ENCODE peak calls at places on chromosomes 16 and 17, in four cellular contexts. U, P, G and S are unnamed samples.

GRCh38 chr16:13435873-13436474 is 484.0 kb upstream of the ERCC4 start:
- DNase-seq in P (no peak), G (no peak), U (no peak), S (no peak)

GRCh38 chr17:32504166-32504990 is 17.6 kb downstream of the CDK5R1 start:
- DNase-seq in G (no peak), P (no peak), U (no peak), S (peak; percentile 66)

GRCh38 chr17:63705657-63706056 is 5.7 kb upstream of the LIMD2 start:
- DNase-seq in P (no peak), U (no peak), G (no peak), S (no peak)

GRCh38 chr17:67376892-67377726 is at the start of gene PITPNC1:
- DNase-seq in G (peak; percentile 65), U (peak; percentile 78), P (peak; percentile 83), S (peak; percentile 77)

GRCh38 chr16:85303354-85303883 is 191.1 kb upstream of the CIBAR2 start:
- DNase-seq in G (no peak), U (peak; percentile 62), P (peak; percentile 30), S (no peak)

GRCh38 chr16:88883117-88883895 is 16.8 kb upstream of the PABPN1L start:
- DNase-seq in P (no peak), U (no peak), G (no peak), S (peak; percentile 40)

GRCh38 chr17:76967762-76968161 is 99.6 kb downstream of the MGAT5B start:
- DNase-seq in P (no peak), U (no peak), G (no peak), S (no peak)

GRCh38 chr16:49350265-49351103 is 23.1 kb upstream of the C16orf78 start:
- DNase-seq in U (peak; percentile 63), P (peak; percentile 13), G (peak; percentile 32), S (peak; percentile 45)

GRCh38 chr16:50273888-50274770 is 7.8 kb downstream of the ADCY7 start:
- DNase-seq in P (no peak), G (no peak), U (no peak), S (no peak)

GRCh38 chr17:1179635-1180433 is at the start of gene ABR:
- DNase-seq in U (peak; percentile 34), P (no peak), G (no peak), S (peak; percentile 49)

GRCh38 chr16:55835578-55835977 is 2.7 kb upstream of the CES1 start:
- DNase-seq in U (no peak), P (no peak), G (no peak), S (no peak)

GRCh38 chr16:85055503-85056210 is 28.1 kb downstream of the KIAA0513 start:
- DNase-seq in G (no peak), U (no peak), P (no peak), S (peak; percentile 37)

GRCh38 chr17:12730931-12731521 is 58.3 kb upstream of the ARHGAP44 start:
- DNase-seq in G (no peak), U (peak; percentile 60), P (no peak), S (peak; percentile 8)

GRCh38 chr16:29876186-29876577 is 13.2 kb upstream of the CDIPT start:
- DNase-seq in G (no peak), U (no peak), P (no peak), S (no peak)

GRCh38 chr16:50653056-50653455 is 28.1 kb downstream of the SNX20 start:
- DNase-seq in U (no peak), P (no peak), G (no peak), S (no peak)

GRCh38 chr16:81912395-81912794 is 98.9 kb downstream of the SDR42E1 start:
- DNase-seq in G (no peak), U (no peak), P (no peak), S (no peak)

GRCh38 chr16:66619534-66620418 is 15.3 kb downstream of the CMTM3 start:
- DNase-seq in G (no peak), U (no peak), P (no peak), S (no peak)

GRCh38 chr17:17528696-17529652 is 32.8 kb upstream of the RASD1 start:
- DNase-seq in G (no peak), P (no peak), U (no peak), S (no peak)

GRCh38 chr16:678858-679807 is 1.1 kb upstream of the STUB1 start:
- DNase-seq in U (peak; percentile 53), P (peak; percentile 58), G (peak; percentile 69), S (peak; percentile 72)